ENCODE peak calls at places on chromosomes 2 and 18, in seven cellular contexts. O, Z, Y, H, P, V and G are unnamed samples.

GRCh38 chr18:35117951-35118411 is 76.8 kb downstream of the MAPRE2 start:
- DNase-seq in Z (no peak), O (no peak), H (no peak), V (no peak), P (no peak), Y (no peak), G (no peak)

GRCh38 chr18:46756559-46757201 is at the start of gene ST8SIA5:
- DNase-seq in Z (no peak), P (no peak), Y (peak; percentile 49), O (no peak), V (no peak), H (peak; percentile 12), G (peak; percentile 53)

GRCh38 chr2:46749042-46749461 is 166.6 kb downstream of the MCFD2 start:
- DNase-seq in V (no peak), P (peak; percentile 39), O (no peak), Y (no peak), Z (no peak), H (no peak), G (peak; percentile 23)

GRCh38 chr2:55721601-55722215 is 28.1 kb upstream of the PNPT1 start:
- DNase-seq in H (no peak), P (no peak), Y (no peak), V (no peak), Z (no peak), O (no peak), G (peak; percentile 16)

GRCh38 chr2:142495141-142495540 is 364.3 kb upstream of the LRP1B start:
- DNase-seq in Y (no peak), V (no peak), Z (no peak), O (no peak), H (no peak), P (no peak), G (peak; percentile 48)

GRCh38 chr2:180540761-180541160 is 439.6 kb upstream of the UBE2E3 start:
- DNase-seq in P (no peak), Y (no peak), Z (no peak), O (no peak), V (no peak), H (no peak), G (peak; percentile 26)

GRCh38 chr2:84636080-84636971 is 120.0 kb downstream of the DNAH6 start:
- DNase-seq in H (no peak), Z (no peak), V (no peak), Y (no peak), P (no peak), O (no peak), G (no peak)

GRCh38 chr18:51437280-51438271 is 240.1 kb upstream of the MEX3C start:
- DNase-seq in P (no peak), Y (no peak), V (no peak), Z (no peak), O (no peak), H (peak; percentile 4), G (no peak)

GRCh38 chr2:144403940-144404339 is 116.0 kb downstream of the ZEB2 start:
- DNase-seq in P (peak; percentile 3), O (no peak), H (no peak), Z (no peak), Y (no peak), V (no peak), G (no peak)

GRCh38 chr18:13136689-13137040 is 81.9 kb upstream of the LDLRAD4 start:
- DNase-seq in Z (no peak), Y (no peak), H (peak; percentile 43), O (no peak), P (no peak), V (no peak), G (no peak)

GRCh38 chr2:219447242-219448098 is 12.8 kb downstream of the SPEG start:
- DNase-seq in O (no peak), H (no peak), P (no peak), V (no peak), Y (no peak), Z (no peak), G (no peak)

GRCh38 chr2:197229509-197230458 is 80.8 kb downstream of the ANKRD44 start:
- DNase-seq in Y (no peak), Z (no peak), P (no peak), O (no peak), H (no peak), V (no peak), G (no peak)

GRCh38 chr18:12554796-12555388 is 103.0 kb downstream of the SPIRE1 start:
- DNase-seq in Y (no peak), O (no peak), P (no peak), Z (no peak), H (no peak), V (no peak), G (no peak)

GRCh38 chr18:56890632-56891031 is 239.5 kb downstream of the WDR7 start:
- DNase-seq in P (peak; percentile 26), H (no peak), Z (no peak), V (no peak), Y (no peak), O (no peak), G (peak; percentile 92)

GRCh38 chr2:19664651-19665050 is 237.1 kb downstream of the TTC32 start:
- DNase-seq in P (no peak), H (no peak), V (no peak), Z (no peak), Y (no peak), O (no peak), G (no peak)

GRCh38 chr2:3365219-3365618 is 12.4 kb downstream of the EIPR1 start:
- DNase-seq in H (no peak), O (no peak), Z (no peak), P (no peak), Y (no peak), V (no peak), G (no peak)

GRCh38 chr18:47108373-47108772 is 41.9 kb downstream of the HDHD2 start:
- DNase-seq in O (no peak), P (no peak), V (no peak), H (no peak), Z (no peak), Y (no peak), G (no peak)

GRCh38 chr2:145094353-145094752 is 574.4 kb upstream of the ZEB2 start:
- DNase-seq in P (no peak), O (no peak), H (no peak), Y (no peak), V (no peak), Z (no peak), G (no peak)

GRCh38 chr2:137435176-137435575 is 529.1 kb upstream of the HNMT start:
- DNase-seq in Y (no peak), Z (no peak), H (no peak), O (no peak), P (no peak), V (no peak), G (no peak)

GRCh38 chr2:159684796-159685195 is 27.5 kb upstream of the MARCHF7 start:
- DNase-seq in V (no peak), P (no peak), O (no peak), Y (no peak), H (no peak), Z (no peak), G (peak; percentile 28)

GRCh38 chr2:70069049-70069448 is 18.2 kb upstream of the PCBP1 start:
- DNase-seq in Z (peak; percentile 83), P (no peak), Y (no peak), O (peak; percentile 72), H (no peak), V (no peak), G (no peak)

GRCh38 chr2:95320344-95320712 is 23.2 kb downstream of the KCNIP3 start:
- DNase-seq in Y (no peak), O (no peak), V (no peak), P (no peak), H (no peak), Z (no peak), G (no peak)

GRCh38 chr2:237704476-237705224 is 77.3 kb downstream of the LRRFIP1 start:
- DNase-seq in P (no peak), Z (no peak), O (no peak), Y (no peak), V (no peak), H (no peak), G (no peak)

GRCh38 chr2:15967415-15968279 is 27.3 kb downstream of the MYCN start:
- DNase-seq in V (no peak), O (no peak), H (no peak), Y (no peak), Z (no peak), P (no peak), G (no peak)

GRCh38 chr2:26974352-26974751 is 3.9 kb downstream of the MAPRE3 start:
- DNase-seq in Z (no peak), H (no peak), O (no peak), P (no peak), V (no peak), Y (no peak), G (no peak)

GRCh38 chr18:75659535-75660023 is 232.1 kb upstream of the SMIM21 start:
- DNase-seq in Z (no peak), P (no peak), O (no peak), V (no peak), Y (no peak), H (no peak), G (no peak)

GRCh38 chr2:173903611-173904394 is 61.4 kb downstream of the SP3 start:
- DNase-seq in H (no peak), P (no peak), Y (no peak), O (no peak), V (no peak), Z (no peak), G (no peak)

GRCh38 chr2:169572821-169573159 is 875 bp downstream of the FASTKD1 start:
- DNase-seq in Y (no peak), P (no peak), O (no peak), V (no peak), H (no peak), Z (no peak), G (no peak)

GRCh38 chr18:12819330-12819729 is 64.7 kb downstream of the PTPN2 start:
- DNase-seq in O (no peak), V (no peak), H (no peak), Y (peak; percentile 32), P (no peak), Z (peak; percentile 18), G (no peak)